ENCODE peak calls at places on chromosomes 1 and 21, in ten cellular contexts. O is lower lobe of right lung, I is hepatocyte, G is psoas muscle, S is thoracic aorta, L is fibroblast of lung, T is dorsolateral prefrontal cortex, Y is left ventricle myocardium inferior, E is Peyer's patch, F is neural progenitor cell. B is an unnamed sample.

GRCh38 chr1:67390041-67390887 is 39.9 kb downstream of the SERBP1 start:
- DNase-seq in O (no peak), I (no peak), G (no peak), S (no peak), L (peak; percentile 98), T (no peak), Y (no peak), E (no peak), F (no peak), B (no peak)

GRCh38 chr1:63663301-63663700 is 70.1 kb downstream of the PGM1 start:
- DNase-seq in O (no peak), I (no peak), G (no peak), S (no peak), L (peak; percentile 72), T (no peak), Y (no peak), E (no peak), F (no peak), B (no peak)

GRCh38 chr1:155261401-155261887 is 716 bp downstream of the SCAMP3 start:
- DNase-seq in O (no peak), I (no peak), G (peak; percentile 59), S (no peak), L (no peak), T (no peak), Y (no peak), E (no peak), F (no peak), B (no peak)

GRCh38 chr1:113677250-113678158 is 81.8 kb downstream of the PHTF1 start:
- DNase-seq in O (no peak), I (peak; percentile 67), G (peak; percentile 58), S (no peak), L (peak; percentile 68), T (no peak), Y (no peak), E (no peak), F (peak; percentile 67), B (peak; percentile 20)

GRCh38 chr21:18951291-18952038 is 547.9 kb upstream of the TMPRSS15 start:
- DNase-seq in O (no peak), I (peak; percentile 60), G (no peak), S (no peak), L (no peak), T (no peak), Y (no peak), E (no peak), F (peak; percentile 84), B (no peak)

GRCh38 chr1:21911205-21912001 is 25.7 kb downstream of the HSPG2 start:
- DNase-seq in O (no peak), I (peak; percentile 70), G (peak; percentile 77), S (no peak), L (peak; percentile 70), T (no peak), Y (peak; percentile 82), E (peak; percentile 73), F (no peak), B (no peak)

GRCh38 chr1:38576241-38576640 is 283.3 kb downstream of the RRAGC start:
- DNase-seq in O (no peak), I (no peak), G (no peak), S (no peak), L (no peak), T (no peak), Y (no peak), E (no peak), F (no peak), B (no peak)

GRCh38 chr1:184150776-184151531 is 99.4 kb downstream of the TSEN15 start:
- DNase-seq in O (no peak), I (no peak), G (peak; percentile 59), S (no peak), L (peak; percentile 78), T (peak; percentile 45), Y (no peak), E (no peak), F (no peak), B (no peak)

GRCh38 chr1:77347646-77348045 is 65.8 kb downstream of the AK5 start:
- DNase-seq in O (no peak), I (peak; percentile 32), G (no peak), S (no peak), L (peak; percentile 92), T (peak; percentile 32), Y (no peak), E (no peak), F (no peak), B (peak; percentile 48)

GRCh38 chr1:185450917-185451316 is 133.9 kb upstream of the IVNS1ABP start:
- DNase-seq in O (no peak), I (no peak), G (no peak), S (no peak), L (no peak), T (no peak), Y (no peak), E (no peak), F (no peak), B (no peak)

GRCh38 chr1:26164036-26164927 is 4.5 kb downstream of the C1orf232 start:
- DNase-seq in O (no peak), I (peak; percentile 79), G (peak; percentile 75), S (no peak), L (no peak), T (no peak), Y (peak; percentile 45), E (peak; percentile 68), F (peak; percentile 91), B (no peak)
- H3K27me3 ChIP-seq in O (peaks cover 11% of the 10 kb centered on the region), I (peaks cover 12% of the 10 kb centered on the region), G (no peaks in the 10 kb centered on the region), S (no peaks in the 10 kb centered on the region), L (no peaks in the 10 kb centered on the region), T (no peaks in the 10 kb centered on the region), Y (no peaks in the 10 kb centered on the region), E (no peaks in the 10 kb centered on the region), F (peaks cover 58% of the 10 kb centered on the region), B (peaks cover 17% of the 10 kb centered on the region)

DNA sequence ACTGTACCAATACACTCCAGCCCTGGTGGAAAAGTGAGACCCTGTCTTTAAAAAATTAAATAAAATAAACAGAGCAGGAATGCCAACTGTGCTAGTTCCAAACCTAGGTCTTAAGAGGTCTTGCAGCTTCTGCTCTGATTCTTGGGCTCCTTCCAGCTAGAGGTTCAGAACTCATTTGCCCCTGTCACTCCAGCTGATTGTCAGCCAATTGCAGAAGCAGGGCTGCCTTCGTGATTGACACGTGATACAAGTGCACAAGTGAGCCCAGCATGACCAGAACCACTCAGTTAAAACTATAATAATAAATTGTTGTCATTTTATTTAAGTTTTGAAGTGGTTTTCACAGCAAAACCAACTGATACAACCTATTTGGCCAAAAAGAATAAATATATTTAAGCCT is 298.4 kb downstream of the USP25 start:
- DNase-seq in O (no peak), I (no peak), G (no peak), S (no peak), L (no peak), T (no peak), Y (no peak), E (no peak), F (no peak), B (no peak)
- TF ChIP-seq CTCF in O (no peak), I (no peak), G (no peak), S (no peak), L (no peak), T (no peak), Y (no peak), E (no peak), F (no peak), B (no peak)

DNA sequence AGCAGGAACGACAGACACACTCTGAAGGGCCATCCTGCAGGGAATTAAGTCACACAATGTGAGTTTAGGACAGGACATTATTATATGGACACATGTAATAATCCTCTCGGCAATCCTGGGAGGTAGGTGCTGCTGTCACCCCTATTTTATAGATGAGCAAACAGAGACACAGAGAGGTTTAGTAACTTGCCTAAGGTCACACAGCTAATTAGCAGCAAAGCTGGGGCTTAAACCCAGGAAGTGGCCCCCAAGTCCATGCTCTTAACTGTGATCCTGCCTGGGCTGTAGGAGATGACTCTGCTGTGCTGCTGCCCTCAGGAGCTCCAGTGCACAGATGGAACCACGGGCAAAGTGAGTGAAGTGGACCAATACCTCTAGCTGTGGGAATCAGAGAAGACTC is 660.0 kb downstream of the PTPRU start:
- DNase-seq in O (no peak), I (no peak), G (no peak), S (no peak), L (no peak), T (no peak), Y (no peak), E (no peak), F (no peak), B (no peak)
- H3K27me3 ChIP-seq in O (peaks cover 23% of the 10 kb centered on the region), I (peaks cover 8% of the 10 kb centered on the region), G (peaks cover 4% of the 10 kb centered on the region), S (peaks cover under 1% of the 10 kb centered on the region), L (no peaks in the 10 kb centered on the region), T (no peaks in the 10 kb centered on the region), Y (peaks cover 17% of the 10 kb centered on the region), E (no peaks in the 10 kb centered on the region), F (no peaks in the 10 kb centered on the region), B (peaks cover 8% of the 10 kb centered on the region)

DNA sequence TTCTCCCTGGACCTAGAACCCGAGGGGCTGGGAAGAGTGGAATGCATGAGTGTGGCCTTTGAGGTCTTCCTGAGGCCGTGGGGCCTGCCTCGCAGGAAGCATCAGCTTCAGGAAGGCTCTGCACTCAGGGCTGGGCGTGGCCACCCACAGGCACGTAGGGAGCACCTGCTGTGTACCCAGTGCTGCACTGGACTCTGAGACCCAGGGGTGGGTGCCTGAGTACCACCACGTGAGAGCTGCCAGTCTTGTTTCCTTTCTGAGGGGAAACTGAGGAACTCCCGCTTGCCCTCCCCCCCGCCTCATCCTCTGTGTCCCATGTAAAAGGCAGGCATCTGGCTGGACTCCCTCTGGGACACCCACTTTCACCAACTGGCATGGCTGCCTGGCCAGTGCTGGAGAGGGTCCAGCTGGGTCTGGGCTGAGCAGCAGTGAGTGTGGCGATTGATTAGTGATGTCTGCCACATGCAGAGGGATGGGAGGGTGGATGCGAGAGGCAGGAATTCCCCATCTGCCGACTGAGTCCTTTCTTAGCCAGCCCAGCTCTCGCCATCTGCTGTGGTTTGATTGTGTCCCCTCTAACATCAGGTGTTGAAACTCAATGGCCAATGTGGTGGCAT is 30.2 kb upstream of the TTC34 start:
- DNase-seq in O (no peak), I (no peak), G (peak; percentile 27), S (no peak), L (no peak), T (no peak), Y (no peak), E (no peak), F (no peak), B (no peak)
- TF ChIP-seq CTCF in O (no peak), I (no peak), G (no peak), S (no peak), L (no peak), T (no peak), Y (no peak), E (no peak), F (no peak), B (no peak)

GRCh38 chr1:90704817-90705216 is 12.3 kb downstream of the BARHL2 start:
- DNase-seq in O (no peak), I (no peak), G (no peak), S (no peak), L (no peak), T (no peak), Y (no peak), E (no peak), F (peak; percentile 66), B (no peak)
- H3K27me3 ChIP-seq in O (peaks cover 84% of the 10 kb centered on the region), I (peaks cover 92% of the 10 kb centered on the region), G (peaks cover 95% of the 10 kb centered on the region), S (peaks cover 24% of the 10 kb centered on the region), L (peaks cover 29% of the 10 kb centered on the region), T (peaks cover 31% of the 10 kb centered on the region), Y (peaks cover 100% of the 10 kb centered on the region), E (no peaks in the 10 kb centered on the region), F (peaks cover 100% of the 10 kb centered on the region), B (peaks cover 47% of the 10 kb centered on the region)